ENCODE peak calls at places on chromosomes 5 and 9, in five cellular contexts. W, E, M, O and P are unnamed samples.

GRCh38 chr5:154708845-154709244 is 46.3 kb upstream of the LARP1 start:
- DNase-seq in W (no peak), E (no peak), M (peak; percentile 59), O (peak; percentile 18), P (peak; percentile 90)

GRCh38 chr5:81679885-81680284 is 71.0 kb downstream of the SSBP2 start:
- DNase-seq in W (no peak), E (no peak), M (no peak), O (no peak), P (no peak)

GRCh38 chr5:67453526-67453925 is 256.9 kb upstream of the CD180 start:
- DNase-seq in W (no peak), E (no peak), M (no peak), O (peak; percentile 77), P (no peak)

GRCh38 chr9:84851935-84852585 is 182.5 kb downstream of the NTRK2 start:
- DNase-seq in W (peak; percentile 32), E (peak; percentile 65), M (peak; percentile 78), O (peak; percentile 92), P (peak; percentile 36)

GRCh38 chr5:73388371-73388684 is 60.2 kb downstream of the FOXD1 start:
- DNase-seq in W (no peak), E (no peak), M (no peak), O (peak; percentile 64), P (no peak)

GRCh38 chr5:77157732-77158532 is 52.5 kb upstream of the PDE8B start:
- DNase-seq in W (no peak), E (no peak), M (no peak), O (no peak), P (no peak)

GRCh38 chr9:70679845-70680244 is 265.4 kb upstream of the KLF9 start:
- DNase-seq in W (no peak), E (no peak), M (no peak), O (no peak), P (no peak)

GRCh38 chr5:164475339-164475977 is 970.0 kb downstream of the MAT2B start:
- DNase-seq in W (no peak), E (no peak), M (no peak), O (peak; percentile 21), P (no peak)

GRCh38 chr9:104144336-104144735 is 50.2 kb downstream of the SMC2 start:
- DNase-seq in W (no peak), E (no peak), M (no peak), O (no peak), P (no peak)

DNA sequence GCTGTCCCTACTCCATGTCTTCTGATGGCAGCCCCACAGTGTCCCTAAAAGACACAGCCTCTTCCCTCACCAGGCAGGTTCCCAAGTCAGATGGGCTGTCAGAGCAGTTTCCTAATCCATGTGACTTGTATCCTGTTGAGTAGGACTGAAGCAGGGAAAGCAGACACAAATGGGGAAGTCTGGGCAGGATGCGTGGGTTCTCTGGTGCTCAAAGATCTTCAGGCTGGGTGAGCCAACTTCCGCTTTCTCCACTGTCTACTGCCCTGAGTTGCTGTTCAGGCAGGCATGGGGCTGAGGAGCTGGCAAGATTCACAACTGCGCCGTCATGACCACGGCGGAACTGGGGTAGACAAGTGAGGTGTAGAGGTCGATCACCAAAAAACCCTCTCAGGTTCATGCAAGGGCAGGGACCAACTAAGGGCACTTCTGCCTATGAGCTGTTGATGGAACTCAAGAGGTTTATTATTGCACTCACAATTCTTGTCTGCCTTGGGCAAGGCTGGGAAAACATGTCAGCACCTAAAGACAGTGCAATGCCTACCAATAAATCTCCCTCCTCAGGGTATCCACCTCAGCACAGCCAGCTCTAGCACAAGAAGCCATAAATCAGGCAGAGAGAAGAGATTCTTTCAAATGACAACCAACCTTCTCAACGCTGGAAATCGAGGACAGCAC is 83.4 kb downstream of the RAPGEF1 start:
- DNase-seq in W (peak; percentile 74), E (no peak), M (no peak), O (no peak), P (no peak)
- H3K27ac ChIP-seq in W (no peak overlapping the region), E (no peak overlapping the region), M (peak overlapping the region; percentile 49), O (no peak overlapping the region), P (peak overlapping the region; percentile 90)

DNA sequence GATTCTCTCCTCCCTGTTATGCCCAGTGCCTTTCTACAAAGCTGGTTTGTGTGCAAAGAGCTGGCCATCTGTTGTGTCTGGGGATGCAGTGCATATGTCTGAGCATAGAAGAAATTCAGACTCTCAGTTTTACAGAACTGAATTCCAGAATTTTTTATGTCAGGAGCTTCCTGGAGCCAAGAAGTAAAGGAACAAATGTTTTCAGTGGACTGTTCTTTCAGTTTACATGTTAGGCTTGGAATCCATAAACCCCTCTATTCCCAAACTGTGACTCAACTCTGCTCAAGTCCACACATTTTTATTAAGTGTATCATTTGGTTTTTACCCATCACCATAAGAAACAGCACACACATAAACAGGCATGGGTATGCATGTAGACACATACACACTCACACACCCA is 366.0 kb downstream of the BRINP1 start:
- DNase-seq in W (no peak), E (no peak), M (no peak), O (peak; percentile 63), P (no peak)
- H3K27ac ChIP-seq in W (no peak overlapping the region), E (no peak overlapping the region), M (no peak overlapping the region), O (peak overlapping the region; percentile 98), P (no peak overlapping the region)

GRCh38 chr5:114361724-114362196 is at the start of gene KCNN2:
- DNase-seq in W (peak; percentile 91), E (peak; percentile 89), M (no peak), O (peak; percentile 75), P (no peak)
- H3K27ac ChIP-seq in W (peak within 1 kb of the TSS; percentile 77), E (peak within 1 kb of the TSS; percentile 79), M (no peak within 1 kb of the TSS), O (no peak within 1 kb of the TSS), P (no peak within 1 kb of the TSS)

GRCh38 chr9:94164756-94165549 is 80.7 kb downstream of the PTPDC1 start:
- DNase-seq in W (no peak), E (no peak), M (no peak), O (no peak), P (no peak)

GRCh38 chr9:94167376-94167775 is 83.1 kb downstream of the PTPDC1 start:
- DNase-seq in W (no peak), E (no peak), M (no peak), O (no peak), P (no peak)

GRCh38 chr9:94166237-94167054 is 82.2 kb downstream of the PTPDC1 start:
- DNase-seq in W (peak; percentile 99), E (peak; percentile 95), M (peak; percentile 89), O (peak; percentile 99), P (peak; percentile 94)

GRCh38 chr9:94167055-94167346 is 82.7 kb downstream of the PTPDC1 start:
- DNase-seq in W (no peak), E (no peak), M (no peak), O (peak; percentile 90), P (peak; percentile 62)

DNA sequence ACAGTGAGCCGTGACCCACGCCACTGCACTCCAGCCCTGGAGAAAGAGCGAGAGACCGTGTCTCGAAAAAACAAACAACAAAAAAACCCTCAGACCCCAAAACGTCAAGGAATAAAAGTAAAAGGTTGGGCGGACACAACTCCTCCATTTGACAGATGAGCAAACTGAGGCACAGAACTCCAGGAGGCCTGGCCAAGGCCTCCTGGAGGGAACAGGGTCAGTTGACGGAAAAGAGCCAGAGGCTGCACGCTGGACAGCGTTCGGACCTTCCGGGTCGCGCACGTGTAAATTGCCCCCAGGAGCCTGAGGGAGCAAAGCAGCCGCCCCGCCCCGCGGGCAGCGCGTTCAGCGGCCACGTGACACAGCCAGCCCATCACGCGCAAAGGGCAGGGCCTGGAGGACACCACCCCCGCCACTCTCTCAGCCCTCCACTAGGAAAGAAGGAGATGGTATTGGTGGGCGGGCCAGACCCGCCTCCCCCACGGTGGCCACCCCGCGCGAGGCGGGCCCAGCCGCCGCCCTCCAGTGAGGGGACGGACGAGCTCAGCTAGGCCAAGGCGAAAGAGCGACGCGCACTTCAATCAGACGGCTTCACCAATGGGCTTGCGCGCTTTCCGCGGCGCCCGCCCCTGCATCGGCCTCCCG is 81.5 kb downstream of the PTPDC1 start:
- DNase-seq in W (peak; percentile 99), E (peak; percentile 97), M (peak; percentile 95), O (peak; percentile 99), P (peak; percentile 92)
- H3K27ac ChIP-seq in W (peak overlapping the region; percentile 100), E (peak overlapping the region; percentile 96), M (peak overlapping the region; percentile 97), O (peak overlapping the region; percentile 34), P (peak overlapping the region; percentile 96)

DNA sequence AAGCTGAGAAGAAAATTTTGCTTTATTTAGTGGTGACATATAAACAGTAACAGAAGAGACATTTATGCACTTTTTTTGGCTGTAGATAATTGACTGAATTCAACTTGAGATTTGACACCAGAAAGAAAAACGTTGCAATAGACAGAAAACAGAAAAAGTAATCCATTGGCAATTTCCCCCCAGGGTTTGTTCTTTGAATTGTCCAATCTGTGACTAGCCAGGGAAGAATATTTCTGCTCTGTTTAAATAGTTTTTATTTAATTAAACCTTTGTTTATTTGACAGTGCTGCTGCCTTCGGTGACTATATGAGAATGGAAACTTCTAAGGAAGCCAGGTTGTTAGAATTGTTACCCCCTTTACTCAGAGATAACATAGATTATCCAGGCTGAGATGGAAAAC is 210.6 kb downstream of the DEPDC1B start:
- DNase-seq in W (no peak), E (no peak), M (no peak), O (no peak), P (no peak)
- H3K27ac ChIP-seq in W (no peak overlapping the region), E (no peak overlapping the region), M (peak overlapping the region; percentile 86), O (no peak overlapping the region), P (peak overlapping the region; percentile 75)